ENCODE peak calls at places on chromosome 16, in four cellular contexts. T is suprapubic skin, R is activated B cell treated with CpG ODN at 0.5 μM for 24 hours, C is T-helper 1 cell. J is an unnamed sample.

GRCh38 chr16:82638095-82638798 is 11.5 kb downstream of the CDH13 start:
- DNase-seq in R (no peak), T (no peak), C (no peak), J (no peak)

GRCh38 chr16:84003001-84003400 is 35.0 kb downstream of the NECAB2 start:
- DNase-seq in R (no peak), C (no peak), T (no peak), J (no peak)

GRCh38 chr16:31430380-31431052 is 2.4 kb upstream of the COX6A2 start:
- DNase-seq in T (no peak), C (no peak), R (no peak), J (no peak)

GRCh38 chr16:54290203-54291106 is 3.9 kb upstream of the IRX3 start:
- DNase-seq in T (no peak), C (no peak), R (no peak), J (no peak)

GRCh38 chr16:87845213-87845612 is 24.1 kb downstream of the SLC7A5 start:
- DNase-seq in T (no peak), C (no peak), R (no peak), J (no peak)

GRCh38 chr16:1721372-1721771 is 15.4 kb downstream of the MAPK8IP3 start:
- DNase-seq in R (no peak), T (no peak), C (no peak), J (no peak)

GRCh38 chr16:55053071-55053415 is 122.4 kb downstream of the IRX5 start:
- DNase-seq in R (no peak), T (peak; percentile 29), C (no peak), J (no peak)

GRCh38 chr16:10103096-10103495 is 79.1 kb downstream of the GRIN2A start:
- DNase-seq in C (no peak), T (no peak), R (no peak), J (no peak)

GRCh38 chr16:31785126-31785525 is 88.5 kb upstream of the ZNF267 start:
- DNase-seq in R (no peak), T (no peak), C (no peak), J (no peak)

GRCh38 chr16:19085679-19086200 is 18.3 kb downstream of the COQ7 start:
- DNase-seq in T (no peak), R (no peak), C (no peak), J (no peak)

GRCh38 chr16:85361441-85362118 is 249.3 kb upstream of the CIBAR2 start:
- DNase-seq in R (no peak), T (no peak), C (no peak), J (no peak)

GRCh38 chr16:28183441-28183840 is 28.3 kb downstream of the XPO6 start:
- DNase-seq in R (no peak), C (no peak), T (no peak), J (no peak)

GRCh38 chr16:82987767-82988166 is 361.0 kb downstream of the CDH13 start:
- DNase-seq in T (no peak), C (no peak), R (no peak), J (no peak)

GRCh38 chr16:1308036-1308976 is 1.1 kb upstream of the UBE2I start:
- DNase-seq in R (no peak), T (no peak), C (no peak), J (no peak)

GRCh38 chr16:54070944-54071343 is 215.6 kb downstream of the IRX3 start:
- DNase-seq in R (no peak), T (no peak), C (no peak), J (no peak)

GRCh38 chr16:62041401-62041800 is 5.2 kb upstream of the CDH8 start:
- DNase-seq in R (no peak), T (no peak), C (no peak), J (no peak)

GRCh38 chr16:57798953-57799618 is 3.2 kb downstream of the KIFC3 start:
- DNase-seq in R (no peak), T (no peak), C (no peak), J (no peak)